ENCODE peak calls at places on chromosome 3, in five cellular contexts. I is heart right ventricle; B is CD8-positive, alpha-beta T cell; O is Panc1; N is breast epithelium. M is an unnamed sample.

GRCh38 chr3:164194842-164195241 is 883.5 kb downstream of the SI start:
- DNase-seq in I (no peak), B (no peak), O (no peak), N (no peak), M (no peak)

GRCh38 chr3:156575661-156576450 is 20.9 kb upstream of the SSR3 start:
- DNase-seq in I (no peak), B (no peak), O (no peak), N (no peak), M (no peak)

GRCh38 chr3:138846350-138846756 is 11.6 kb upstream of the PIK3CB start:
- DNase-seq in I (no peak), B (no peak), O (no peak), N (no peak), M (no peak)

GRCh38 chr3:115857518-115858136 is 234.3 kb downstream of the GAP43 start:
- DNase-seq in I (no peak), B (no peak), O (no peak), N (no peak), M (no peak)

GRCh38 chr3:195015021-195015420 is 255.9 kb downstream of the XXYLT1 start:
- DNase-seq in I (no peak), B (no peak), O (no peak), N (no peak), M (no peak)

GRCh38 chr3:157981819-157982218 is 124.4 kb downstream of the SHOX2 start:
- DNase-seq in I (no peak), B (no peak), O (peak), N (no peak), M (no peak)

GRCh38 chr3:18071833-18072232 is 329.4 kb upstream of the TBC1D5 start:
- DNase-seq in I (no peak), B (no peak), O (no peak), N (no peak), M (no peak)

GRCh38 chr3:185353823-185354614 is 8.9 kb upstream of the MAP3K13 start:
- DNase-seq in I (peak), B (peak), O (no peak), N (peak), M (peak)

GRCh38 chr3:180631317-180631716 is 29.4 kb downstream of the TTC14 start:
- DNase-seq in I (no peak), B (no peak), O (no peak), N (no peak), M (no peak)

GRCh38 chr3:105786988-105787387 is 81.8 kb downstream of the CBLB start:
- DNase-seq in I (no peak), B (no peak), O (no peak), N (no peak), M (no peak)

GRCh38 chr3:52322466-52322865 is 6.3 kb downstream of the DNAH1 start:
- DNase-seq in I (no peak), B (no peak), O (no peak), N (no peak), M (no peak)

GRCh38 chr3:74636981-74637380 is 22.5 kb upstream of the CNTN3 start:
- DNase-seq in I (no peak), B (no peak), O (no peak), N (no peak), M (no peak)

GRCh38 chr3:53160335-53160659 is 712 bp upstream of the PRKCD start:
- DNase-seq in I (no peak), B (no peak), O (no peak), N (no peak), M (no peak)

GRCh38 chr3:128081846-128082245 is 29.6 kb downstream of the SEC61A1 start:
- DNase-seq in I (no peak), B (no peak), O (no peak), N (no peak), M (no peak)

GRCh38 chr3:46906471-46907058 is 29.0 kb downstream of the PTH1R start:
- DNase-seq in I (no peak), B (peak), O (no peak), N (no peak), M (peak)

GRCh38 chr3:70744536-70744935 is 432.1 kb upstream of the MDFIC2 start:
- DNase-seq in I (no peak), B (no peak), O (no peak), N (no peak), M (no peak)

GRCh38 chr3:107675233-107675900 is 152.6 kb downstream of the BBX start:
- DNase-seq in I (no peak), B (no peak), O (no peak), N (no peak), M (no peak)
- H3K4me3 ChIP-seq in I (no peak), B (no peak), O (no peak), N (no peak), M (no peak)

DNA sequence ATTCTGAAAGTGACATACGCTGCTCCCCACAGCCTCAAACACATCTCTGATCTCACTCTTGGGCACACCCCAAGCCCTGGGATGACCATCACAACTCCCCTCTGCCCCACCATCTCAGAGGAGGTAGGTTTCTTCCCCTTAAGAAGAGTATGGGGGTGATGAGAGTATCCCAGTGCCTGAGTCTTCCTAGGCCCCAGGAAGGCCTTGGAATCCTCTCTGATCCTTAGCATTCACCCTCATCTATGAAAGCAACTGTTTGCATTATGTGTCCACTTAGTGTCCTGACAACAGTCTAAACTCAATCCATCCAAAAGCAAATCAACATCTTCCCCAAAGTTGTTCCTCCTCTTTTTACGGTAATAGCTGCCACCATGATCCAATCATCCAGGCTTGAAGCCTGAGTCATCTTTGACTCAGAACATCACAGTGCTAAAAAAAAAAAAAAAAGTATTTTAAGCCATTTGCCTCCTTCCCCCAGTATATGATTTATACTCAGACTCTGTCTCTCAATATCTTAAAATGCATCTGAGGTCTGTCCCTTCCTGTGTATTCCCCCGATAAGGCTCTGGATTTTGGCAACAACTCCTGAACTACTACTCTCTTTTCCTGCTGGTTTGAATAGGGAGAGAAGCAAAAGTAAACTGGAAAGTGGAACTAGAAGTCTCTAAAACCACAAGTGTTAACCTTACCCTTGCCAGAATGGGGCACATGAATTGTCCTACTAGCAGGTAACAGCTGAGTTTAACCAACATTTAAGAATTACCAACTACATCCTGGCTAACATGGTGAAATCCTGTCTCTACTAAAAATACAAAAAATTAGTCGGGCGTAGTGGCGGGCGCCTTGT is 22.5 kb downstream of the POPDC2 start:
- DNase-seq in I (no peak), B (no peak), O (no peak), N (no peak), M (no peak)
- H3K27ac ChIP-seq in I (peak), B (no peak), O (no peak), N (peak), M (no peak)

DNA sequence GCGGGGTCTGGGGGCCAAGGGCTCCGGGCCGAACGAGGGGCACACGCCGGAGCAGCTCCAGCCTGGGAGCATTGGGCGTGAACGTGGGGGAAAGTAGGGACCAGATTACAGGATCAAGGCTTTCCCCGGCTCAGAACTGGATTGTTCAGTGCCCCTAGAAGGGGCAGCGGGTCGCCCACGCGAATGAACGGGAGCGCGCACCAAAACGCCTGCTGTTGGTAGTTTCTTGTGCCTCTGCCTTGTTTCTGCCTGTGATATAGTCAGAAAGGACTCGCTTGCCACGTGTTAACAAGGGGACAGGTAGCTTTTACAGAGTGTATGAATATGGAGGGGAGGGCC is 1.1 kb downstream of the CASR start:
- DNase-seq in I (no peak), B (no peak), O (no peak), N (no peak), M (no peak)
- H3K4me3 ChIP-seq in I (peak), B (no peak), O (peak), N (peak), M (peak)

DNA sequence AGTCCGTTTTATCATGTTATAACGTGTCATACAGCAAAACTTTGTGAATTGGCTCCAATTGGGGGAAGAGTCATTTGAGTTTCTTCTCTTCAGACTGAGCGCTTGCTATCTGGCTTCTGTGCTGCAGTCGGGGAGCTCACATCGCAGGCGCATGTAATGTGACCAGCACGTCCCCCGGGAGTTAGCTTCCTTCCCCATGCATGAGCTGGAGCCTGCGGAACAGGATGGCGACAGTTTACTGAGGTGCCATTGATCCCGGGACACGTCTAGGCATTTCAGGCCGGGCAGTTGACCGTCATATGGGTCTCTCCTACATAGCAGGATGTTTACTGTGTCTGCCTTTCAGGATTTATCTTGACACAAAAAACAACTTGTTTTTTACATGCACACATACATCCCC is 44.8 kb downstream of the CMTM8 start:
- DNase-seq in I (peak), B (no peak), O (no peak), N (no peak), M (no peak)
- H3K27ac ChIP-seq in I (peak), B (no peak), O (no peak), N (no peak), M (no peak)

GRCh38 chr3:6249679-6250078 is 611.2 kb upstream of the GRM7 start:
- DNase-seq in I (no peak), B (no peak), O (no peak), N (no peak), M (no peak)
- H3K4me3 ChIP-seq in I (no peak), B (no peak), O (no peak), N (no peak), M (no peak)

GRCh38 chr3:143973352-143974021 is 1.9 kb downstream of the DIPK2A start:
- DNase-seq in I (no peak), B (no peak), O (no peak), N (no peak), M (no peak)

GRCh38 chr3:143975549-143976152 is 4.0 kb downstream of the DIPK2A start:
- DNase-seq in I (no peak), B (no peak), O (no peak), N (no peak), M (no peak)

GRCh38 chr3:143974877-143975238 is 3.2 kb downstream of the DIPK2A start:
- DNase-seq in I (no peak), B (no peak), O (no peak), N (no peak), M (no peak)

GRCh38 chr3:143972495-143973351 is 1.1 kb downstream of the DIPK2A start:
- DNase-seq in I (peak), B (peak), O (no peak), N (peak), M (peak)

GRCh38 chr3:143974181-143974876 is 2.7 kb downstream of the DIPK2A start:
- DNase-seq in I (no peak), B (no peak), O (no peak), N (no peak), M (no peak)
- H3K27ac ChIP-seq in I (no peak), B (no peak), O (peak), N (peak), M (peak)

GRCh38 chr3:119148493-119149180 is 2.7 kb downstream of the TEX55 start:
- DNase-seq in I (no peak), B (no peak), O (no peak), N (no peak), M (no peak)

GRCh38 chr3:119145500-119146167 is at the start of gene TEX55:
- DNase-seq in I (peak), B (no peak), O (no peak), N (no peak), M (no peak)

GRCh38 chr3:119146578-119147375 is 812 bp downstream of the TEX55 start:
- DNase-seq in I (no peak), B (no peak), O (no peak), N (no peak), M (no peak)

GRCh38 chr3:119147494-119147893 is 1.5 kb downstream of the TEX55 start:
- DNase-seq in I (no peak), B (no peak), O (no peak), N (no peak), M (no peak)

GRCh38 chr3:119145128-119145499 is 851 bp upstream of the TEX55 start:
- DNase-seq in I (no peak), B (no peak), O (no peak), N (no peak), M (no peak)
- H3K4me3 ChIP-seq in I (no peak), B (no peak), O (no peak), N (no peak), M (no peak)

GRCh38 chr3:197558000-197558399 is 2.2 kb upstream of the BDH1 start:
- DNase-seq in I (no peak), B (no peak), O (no peak), N (no peak), M (no peak)

GRCh38 chr3:197561926-197562325 is 6.2 kb upstream of the BDH1 start:
- DNase-seq in I (no peak), B (no peak), O (no peak), N (no peak), M (no peak)

GRCh38 chr3:197555281-197556261 is at the start of gene BDH1:
- DNase-seq in I (peak), B (peak), O (no peak), N (no peak), M (peak)

GRCh38 chr3:197562398-197563251 is 6.9 kb upstream of the BDH1 start:
- DNase-seq in I (no peak), B (no peak), O (no peak), N (no peak), M (no peak)

GRCh38 chr3:197559662-197560061 is 3.9 kb upstream of the BDH1 start:
- DNase-seq in I (no peak), B (no peak), O (no peak), N (no peak), M (no peak)
- H3K27ac ChIP-seq in I (no peak), B (no peak), O (no peak), N (no peak), M (no peak)

GRCh38 chr3:15612001-15612400 is 10.5 kb downstream of the BTD start:
- DNase-seq in I (no peak), B (no peak), O (no peak), N (no peak), M (no peak)
- H3K4me3 ChIP-seq in I (no peak), B (no peak), O (no peak), N (no peak), M (no peak)

GRCh38 chr3:12870942-12871341 is 29.6 kb upstream of the RPL32 start:
- DNase-seq in I (peak), B (peak), O (no peak), N (no peak), M (no peak)
- H3K27ac ChIP-seq in I (no peak), B (peak), O (no peak), N (no peak), M (no peak)